ENCODE peak calls at places on chromosomes 4 and X, in seven cellular contexts. L, X, R, I, C, Y and K are unnamed samples.

GRCh38 chr4:6335040-6335590 is 65.5 kb downstream of the WFS1 start:
- DNase-seq in C (no peak), I (no peak), Y (no peak), X (no peak), R (no peak), L (no peak), K (no peak)

GRCh38 chrX:96372313-96373046 is 312.2 kb upstream of the DIAPH2 start:
- DNase-seq in Y (peak), I (peak), R (peak), L (no peak), C (peak), X (no peak), K (no peak)

GRCh38 chr4:124060261-124060918 is 652.1 kb downstream of the ANKRD50 start:
- DNase-seq in Y (no peak), I (peak), X (peak), C (peak), L (no peak), R (peak), K (no peak)

GRCh38 chrX:10564484-10564883 is 55.9 kb downstream of the MID1 start:
- DNase-seq in C (no peak), I (no peak), L (no peak), Y (no peak), X (no peak), R (no peak), K (no peak)

GRCh38 chrX:8971116-8971515 is 62.8 kb downstream of the FAM9B start:
- DNase-seq in R (no peak), L (no peak), Y (no peak), I (peak), C (peak), X (no peak), K (no peak)

GRCh38 chrX:126551306-126551705 is 1.3 kb downstream of the DCAF12L1 start:
- DNase-seq in Y (peak), X (no peak), R (no peak), C (no peak), L (no peak), I (no peak), K (no peak)

GRCh38 chr4:41509411-41510008 is 28.4 kb upstream of the LIMCH1 start:
- DNase-seq in X (no peak), C (no peak), R (peak), I (no peak), Y (no peak), L (no peak), K (no peak)

GRCh38 chrX:129665916-129666644 is 11.3 kb upstream of the APLN start:
- DNase-seq in C (no peak), Y (peak), R (peak), X (no peak), L (no peak), I (peak), K (no peak)

GRCh38 chr4:15378493-15378892 is 49.3 kb upstream of the C1QTNF7 start:
- DNase-seq in R (no peak), Y (no peak), X (no peak), I (no peak), L (no peak), C (no peak), K (no peak)

GRCh38 chr4:75990129-75990528 is 616 bp downstream of the SDAD1 start:
- DNase-seq in I (peak), R (no peak), Y (no peak), L (no peak), C (peak), X (no peak), K (no peak)

GRCh38 chr4:110586137-110586850 is 36.6 kb downstream of the PITX2 start:
- DNase-seq in I (peak), X (no peak), L (no peak), C (peak), R (no peak), Y (no peak), K (no peak)

GRCh38 chr4:133150643-133151300 is 1.7 kb downstream of the PCDH10 start:
- DNase-seq in L (peak), X (no peak), R (peak), Y (peak), C (peak), I (no peak), K (no peak)

GRCh38 chrX:119127643-119128042 is at the start of gene KIAA1210:
- DNase-seq in I (no peak), L (no peak), C (no peak), Y (no peak), X (no peak), R (no peak), K (no peak)

GRCh38 chr4:22720091-22720490 is 27.4 kb downstream of the GBA3 start:
- DNase-seq in Y (no peak), X (no peak), R (no peak), L (no peak), I (peak), C (no peak), K (no peak)

GRCh38 chr4:186104114-186104894 is at the start of gene FAM149A:
- DNase-seq in X (no peak), R (no peak), Y (peak), I (no peak), L (peak), C (no peak), K (peak)

GRCh38 chr4:2417765-2418651 is at the start of gene ZFYVE28:
- DNase-seq in I (no peak), C (no peak), X (no peak), L (peak), Y (no peak), R (peak), K (peak)

GRCh38 chr4:87461281-87461700 is 38.9 kb downstream of the NUDT9 start:
- DNase-seq in Y (no peak), X (no peak), L (no peak), I (peak), C (no peak), R (no peak), K (no peak)

GRCh38 chr4:20658456-20658855 is 41.8 kb upstream of the PACRGL start:
- DNase-seq in X (no peak), Y (no peak), R (no peak), L (no peak), C (no peak), I (no peak), K (no peak)

GRCh38 chrX:143094501-143095110 is 68.9 kb downstream of the SPANXN4 start:
- DNase-seq in I (no peak), L (no peak), X (no peak), R (no peak), C (no peak), Y (no peak), K (no peak)

GRCh38 chr4:16264798-16265197 is 38.5 kb upstream of the TAPT1 start:
- DNase-seq in X (peak), I (peak), L (no peak), C (peak), R (no peak), Y (no peak), K (no peak)

GRCh38 chr4:20809796-20810195 is 109.5 kb downstream of the PACRGL start:
- DNase-seq in I (no peak), Y (peak), C (no peak), X (no peak), R (no peak), L (no peak), K (peak)

GRCh38 chr4:184937745-184938144 is 80.5 kb upstream of the HELT start:
- DNase-seq in Y (no peak), I (no peak), R (peak), X (no peak), L (peak), C (peak), K (no peak)

GRCh38 chr4:54384563-54384962 is 155.5 kb downstream of the PDGFRA start:
- DNase-seq in Y (no peak), R (peak), I (peak), C (no peak), X (peak), L (no peak), K (no peak)

GRCh38 chr4:29539226-29539625 is 1180.9 kb upstream of the PCDH7 start:
- DNase-seq in C (no peak), R (no peak), L (no peak), I (peak), X (no peak), Y (no peak), K (no peak)

GRCh38 chr4:151952711-151953254 is 192.0 kb upstream of the GATB start:
- DNase-seq in C (no peak), X (no peak), Y (no peak), R (no peak), I (no peak), L (no peak), K (no peak)

GRCh38 chr4:25172964-25173917 is 13.0 kb upstream of the SEPSECS start:
- DNase-seq in C (no peak), R (peak), Y (no peak), X (peak), I (peak), L (no peak), K (no peak)

GRCh38 chrX:20515841-20516461 is 249.2 kb upstream of the RPS6KA3 start:
- DNase-seq in L (no peak), I (peak), C (no peak), X (no peak), Y (no peak), R (no peak), K (no peak)

GRCh38 chrX:150219374-150220185 is 143.5 kb upstream of the MAMLD1 start:
- DNase-seq in X (no peak), L (peak), C (no peak), R (no peak), Y (peak), I (peak), K (no peak)

GRCh38 chr4:72613959-72614358 is 44.9 kb upstream of the ADAMTS3 start:
- DNase-seq in I (no peak), X (no peak), R (no peak), L (no peak), C (no peak), Y (no peak), K (no peak)

GRCh38 chrX:136783159-136783558 is 2.4 kb upstream of the ARHGEF6 start:
- DNase-seq in C (no peak), Y (no peak), I (no peak), R (no peak), X (no peak), L (no peak), K (no peak)

GRCh38 chrX:155086202-155086840 is 15.0 kb downstream of the BRCC3 start:
- DNase-seq in X (peak), I (peak), L (peak), C (peak), R (no peak), Y (peak), K (no peak)

GRCh38 chrX:140440891-140441290 is 64.0 kb downstream of the SOX3 start:
- DNase-seq in X (no peak), Y (peak), I (peak), L (no peak), R (no peak), C (no peak), K (no peak)

GRCh38 chr4:138910914-138911336 is 104.7 kb upstream of the NOCT start:
- DNase-seq in R (peak), Y (peak), C (peak), X (peak), L (no peak), I (peak), K (peak)

GRCh38 chr4:3188118-3188517 is 60.8 kb upstream of the MSANTD1 start:
- DNase-seq in L (no peak), X (no peak), I (no peak), R (no peak), Y (no peak), C (no peak), K (no peak)

GRCh38 chr4:4356106-4357041 is 30.5 kb upstream of the NSG1 start:
- DNase-seq in Y (no peak), I (no peak), X (no peak), C (no peak), L (no peak), R (no peak), K (no peak)

GRCh38 chr4:88230953-88231835 is 53.2 kb downstream of the PPM1K start:
- DNase-seq in R (no peak), X (no peak), Y (no peak), C (no peak), L (peak), I (peak), K (no peak)

GRCh38 chr4:24807611-24808010 is 12.2 kb downstream of the SOD3 start:
- DNase-seq in X (no peak), L (peak), R (no peak), I (no peak), C (no peak), Y (no peak), K (no peak)

GRCh38 chrX:14489437-14489836 is 39.9 kb upstream of the GLRA2 start:
- DNase-seq in C (no peak), L (no peak), I (no peak), R (no peak), X (no peak), Y (no peak), K (no peak)

DNA sequence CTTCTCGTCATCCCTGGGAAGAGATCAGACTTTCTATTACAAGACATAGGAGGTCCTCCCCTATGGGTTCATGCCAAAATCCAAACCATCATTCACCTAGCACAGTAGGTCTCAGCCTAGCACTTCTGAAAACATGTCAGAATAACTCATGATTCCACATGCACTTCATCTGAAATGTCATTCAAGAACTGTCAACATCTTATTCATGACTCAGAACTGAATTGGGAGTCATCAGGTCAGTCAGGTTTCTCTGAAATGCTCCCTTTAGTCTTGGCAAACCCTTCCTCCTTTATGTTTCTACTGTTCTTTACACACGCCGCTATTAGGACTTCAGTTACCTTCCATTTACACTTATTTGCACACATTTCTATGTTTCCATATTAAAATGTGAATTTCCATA is 67.2 kb downstream of the ANTXR2 start:
- DNase-seq in C (no peak), I (peak), R (no peak), Y (no peak), L (no peak), X (no peak), K (no peak)
- H3K27ac ChIP-seq in C (no peak), I (no peak), R (no peak), Y (no peak), L (no peak), X (no peak), K (no peak)

DNA sequence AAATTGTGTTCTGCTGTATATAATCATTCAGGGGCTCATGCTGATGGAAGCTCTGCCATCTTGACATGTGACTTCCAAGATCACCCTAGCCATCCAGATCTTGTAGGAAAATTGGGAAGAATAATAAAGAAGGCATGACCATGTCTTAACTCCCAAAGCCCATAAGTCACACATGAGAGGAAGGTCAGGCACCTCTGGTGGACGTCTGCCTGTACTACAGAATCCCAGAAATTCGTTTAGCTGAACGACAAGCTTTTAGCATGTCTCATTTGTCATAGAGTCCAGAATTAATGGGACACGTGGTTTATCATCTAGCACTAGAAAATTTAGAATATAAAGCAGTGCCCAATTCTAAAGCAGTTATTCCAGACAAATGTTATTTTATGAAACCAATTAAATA is 212.7 kb downstream of the CENPC start:
- DNase-seq in L (no peak), R (no peak), Y (peak), I (no peak), X (no peak), C (peak), K (no peak)
- TF ChIP-seq CTCF in L (peak), R (peak), Y (peak), I (peak), X (no peak), C (peak), K (peak)

GRCh38 chr4:77146426-77147399 is 10.3 kb upstream of the CCNG2 start:
- DNase-seq in C (no peak), L (no peak), X (no peak), Y (no peak), I (no peak), R (no peak), K (no peak)

GRCh38 chr4:77142642-77143020 is 14.4 kb upstream of the CCNG2 start:
- DNase-seq in L (no peak), R (no peak), Y (no peak), I (no peak), C (no peak), X (no peak), K (no peak)

GRCh38 chr4:77147400-77147782 is 9.6 kb upstream of the CCNG2 start:
- DNase-seq in I (peak), C (no peak), R (no peak), X (no peak), L (no peak), Y (no peak), K (no peak)

GRCh38 chr4:77145806-77146425 is 11.1 kb upstream of the CCNG2 start:
- DNase-seq in I (no peak), Y (no peak), C (no peak), X (no peak), R (no peak), L (no peak), K (no peak)

GRCh38 chr4:77141964-77142641 is 14.9 kb upstream of the CCNG2 start:
- DNase-seq in I (no peak), C (no peak), X (no peak), Y (no peak), R (no peak), L (no peak), K (no peak)
- H3K27ac ChIP-seq in I (no peak), C (no peak), X (no peak), Y (no peak), R (no peak), L (no peak), K (no peak)

GRCh38 chr4:99668472-99668871 is 10.8 kb upstream of the C4orf54 start:
- DNase-seq in C (no peak), R (peak), Y (no peak), X (no peak), I (no peak), L (no peak), K (no peak)
- TF ChIP-seq CTCF in C (no peak), R (no peak), Y (no peak), X (no peak), I (no peak), L (no peak), K (no peak)

GRCh38 chr4:150664935-150665334 is 83.0 kb downstream of the MAB21L2 start:
- DNase-seq in I (no peak), X (no peak), C (no peak), Y (no peak), R (no peak), L (no peak), K (no peak)
- H3K27ac ChIP-seq in I (no peak), X (no peak), C (no peak), Y (no peak), R (no peak), L (no peak), K (no peak)

GRCh38 chrX:114162068-114162735 is 421.7 kb upstream of the HTR2C start:
- DNase-seq in L (peak), X (no peak), I (no peak), R (no peak), C (no peak), Y (peak), K (no peak)
- TF ChIP-seq CTCF in L (peak), X (no peak), I (no peak), R (no peak), C (peak), Y (peak), K (no peak)

DNA sequence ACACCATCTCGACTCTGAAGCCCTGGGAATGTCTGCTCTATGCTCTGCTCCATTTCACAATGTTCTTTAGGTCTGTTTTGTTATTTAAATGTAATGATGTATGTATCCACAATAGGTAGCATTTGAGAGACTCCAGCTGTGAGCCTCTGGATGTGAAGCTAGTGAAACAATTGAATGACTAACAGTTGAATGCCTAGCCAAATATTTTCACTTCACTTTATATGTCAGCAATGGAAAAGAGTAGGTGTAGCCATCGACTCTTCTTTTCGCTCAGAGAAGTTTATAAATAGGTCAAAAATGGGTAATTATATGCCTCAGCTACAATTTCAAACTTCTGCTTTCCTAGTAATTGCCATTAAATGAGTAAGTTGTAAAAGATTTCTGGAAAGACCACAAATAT is 228.1 kb downstream of the PALLD start:
- DNase-seq in X (no peak), L (no peak), I (peak), C (no peak), Y (no peak), R (no peak), K (no peak)
- H3K27ac ChIP-seq in X (no peak), L (no peak), I (peak), C (no peak), Y (no peak), R (no peak), K (no peak)

DNA sequence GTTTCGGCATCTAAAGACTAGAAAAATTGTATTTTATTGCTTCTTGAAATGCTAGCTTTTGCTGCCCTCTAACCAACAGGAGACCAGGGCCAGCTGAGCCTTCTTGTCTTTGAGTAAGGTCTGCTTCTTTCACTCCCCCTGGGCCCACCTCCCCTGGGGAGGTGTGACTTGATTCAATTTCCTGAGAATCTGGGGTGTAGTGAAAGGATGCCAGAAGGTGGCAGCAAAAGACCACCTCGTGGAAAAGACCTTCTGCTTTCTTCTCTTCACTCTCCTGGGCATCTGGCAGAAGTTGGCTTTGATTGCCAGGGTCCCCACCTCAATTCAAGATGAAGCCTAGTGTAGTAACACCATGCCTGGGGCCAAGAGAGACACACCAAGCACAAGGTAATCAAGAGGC is 96.5 kb upstream of the MAOA start:
- DNase-seq in Y (peak), X (peak), R (peak), I (peak), L (peak), C (peak), K (no peak)
- TF ChIP-seq CTCF in Y (peak), X (peak), R (peak), I (peak), L (peak), C (peak), K (peak)